ENCODE peak calls at places on chromosomes 3 and 15, in seven cellular contexts. F, U, Q, E, H, G and Y are unnamed samples.

GRCh38 chr15:31344824-31345605 is 18.4 kb downstream of the KLF13 start:
- DNase-seq in F (no peak), U (no peak), Q (no peak), E (no peak), H (peak; percentile 64), G (peak; percentile 67), Y (no peak)

GRCh38 chr3:69182588-69183299 is 60.3 kb upstream of the LMOD3 start:
- DNase-seq in F (peak; percentile 74), U (peak; percentile 90), Q (no peak), E (no peak), H (no peak), G (no peak), Y (peak; percentile 56)

GRCh38 chr15:95559875-95560394 is 770.6 kb upstream of the NR2F2 start:
- DNase-seq in F (peak; percentile 87), U (peak; percentile 94), Q (no peak), E (no peak), H (no peak), G (no peak), Y (peak; percentile 34)

GRCh38 chr3:156433138-156433537 is 121.8 kb downstream of the SSR3 start:
- DNase-seq in F (peak; percentile 70), U (peak; percentile 54), Q (no peak), E (no peak), H (no peak), G (no peak), Y (peak; percentile 21)

GRCh38 chr3:152508705-152509104 is 240.0 kb downstream of the MBNL1 start:
- DNase-seq in F (peak; percentile 38), U (no peak), Q (no peak), E (no peak), H (no peak), G (peak; percentile 32), Y (no peak)

GRCh38 chr3:171376125-171376947 is 83.9 kb downstream of the TNIK start:
- DNase-seq in F (peak; percentile 75), U (peak; percentile 14), Q (no peak), E (no peak), H (no peak), G (peak; percentile 73), Y (no peak)

GRCh38 chr3:52040600-52040999 is 15.8 kb downstream of the DUSP7 start:
- DNase-seq in F (no peak), U (no peak), Q (no peak), E (no peak), H (no peak), G (no peak), Y (no peak)

GRCh38 chr3:113773381-113773780 is 26.5 kb downstream of the ATP6V1A start:
- DNase-seq in F (peak; percentile 61), U (peak; percentile 41), Q (no peak), E (no peak), H (no peak), G (no peak), Y (peak; percentile 48)

GRCh38 chr15:63037996-63038720 is 4.4 kb upstream of the TPM1 start:
- DNase-seq in F (no peak), U (no peak), Q (no peak), E (no peak), H (no peak), G (no peak), Y (no peak)